ENCODE peak calls at places on chromosome 6, in eight cellular contexts. Q is AG04450, X is fibroblast of mammary gland, C is heart right ventricle, W is heart left ventricle, M is nephron progenitor cell, Y is glutamatergic neuron, E is HCT116. D is an unnamed sample.

GRCh38 chr6:144725731-144726522 is 440.8 kb downstream of the UTRN start:
- DNase-seq in X (no peak), Y (no peak), E (no peak), M (peak; percentile 50), W (peak; percentile 15), Q (no peak), C (no peak), D (no peak)

GRCh38 chr6:148885920-148886845 is 139.4 kb downstream of the UST start:
- DNase-seq in X (no peak), Y (no peak), E (no peak), Q (no peak), C (no peak), W (no peak), M (no peak), D (no peak)

GRCh38 chr6:111691345-111692225 is 85.9 kb upstream of the TRAF3IP2 start:
- DNase-seq in Q (no peak), W (no peak), Y (peak; percentile 37), E (no peak), X (peak; percentile 24), C (no peak), M (no peak), D (no peak)

GRCh38 chr6:151350442-151351145 is 40.8 kb downstream of the ZBTB2 start:
- DNase-seq in E (no peak), X (no peak), Y (no peak), W (no peak), Q (no peak), C (no peak), M (no peak), D (no peak)

GRCh38 chr6:96724641-96725040 is 112.6 kb downstream of the GPR63 start:
- DNase-seq in Y (no peak), E (no peak), W (no peak), C (no peak), Q (no peak), X (no peak), M (no peak), D (no peak)

GRCh38 chr6:170022827-170023619 is 267.9 kb downstream of the DLL1 start:
- DNase-seq in C (peak; percentile 67), Q (no peak), M (no peak), W (peak; percentile 74), X (no peak), E (no peak), Y (no peak), D (no peak)

GRCh38 chr6:16331328-16332174 is 93.2 kb downstream of the GMPR start:
- DNase-seq in Q (no peak), M (peak; percentile 78), Y (peak; percentile 79), E (no peak), W (peak; percentile 71), X (peak; percentile 84), C (peak; percentile 71), D (no peak)

GRCh38 chr6:82783587-82784253 is 281.9 kb downstream of the UBE3D start:
- DNase-seq in Y (no peak), Q (no peak), E (no peak), W (no peak), C (no peak), M (peak; percentile 5), X (no peak), D (no peak)

GRCh38 chr6:108432792-108433191 is 127.9 kb upstream of the FOXO3 start:
- DNase-seq in C (no peak), W (no peak), Q (no peak), X (no peak), Y (no peak), M (no peak), E (no peak), D (no peak)

GRCh38 chr6:7424967-7425807 is 35.6 kb downstream of the RIOK1 start:
- DNase-seq in X (peak; percentile 67), Q (no peak), C (peak; percentile 67), M (no peak), W (peak; percentile 18), E (peak; percentile 24), Y (no peak), D (no peak)

GRCh38 chr6:157229733-157230132 is 93.6 kb downstream of the TMEM242 start:
- DNase-seq in E (no peak), M (no peak), Q (no peak), C (no peak), Y (peak; percentile 74), X (no peak), W (no peak), D (no peak)

GRCh38 chr6:127300411-127300810 is 33.7 kb downstream of the RNF146 start:
- DNase-seq in C (no peak), Y (peak; percentile 26), X (peak; percentile 90), Q (peak; percentile 72), M (no peak), E (no peak), W (no peak), D (no peak)

GRCh38 chr6:154738561-154738961 is 5.3 kb downstream of the SCAF8 start:
- DNase-seq in C (no peak), Q (no peak), W (no peak), E (no peak), M (no peak), Y (no peak), X (peak; percentile 34), D (no peak)

GRCh38 chr6:50791900-50792508 is 26.7 kb upstream of the TFAP2B start:
- DNase-seq in M (peak; percentile 29), Y (no peak), X (peak; percentile 44), C (no peak), W (no peak), E (no peak), Q (no peak), D (no peak)

GRCh38 chr6:107082045-107082444 is 33.3 kb downstream of the BEND3 start:
- DNase-seq in Q (no peak), M (no peak), C (no peak), E (no peak), X (peak; percentile 21), Y (no peak), W (no peak), D (no peak)

GRCh38 chr6:76347539-76347938 is 275.1 kb upstream of the IMPG1 start:
- DNase-seq in W (no peak), Y (no peak), C (no peak), E (no peak), X (no peak), Q (no peak), M (no peak), D (no peak)

GRCh38 chr6:54775586-54775985 is 71.0 kb upstream of the FAM83B start:
- DNase-seq in X (no peak), C (no peak), E (no peak), W (no peak), Y (no peak), M (no peak), Q (no peak), D (no peak)

GRCh38 chr6:163095401-163095800 is 319.1 kb upstream of the QKI start:
- DNase-seq in W (no peak), Q (no peak), M (no peak), X (no peak), C (no peak), Y (no peak), E (no peak), D (no peak)

GRCh38 chr6:142820336-142821016 is 124.5 kb downstream of the HIVEP2 start:
- DNase-seq in W (no peak), Y (no peak), C (no peak), Q (no peak), M (no peak), X (no peak), E (no peak), D (no peak)

GRCh38 chr6:84926756-84927155 is 162.4 kb upstream of the TBX18 start:
- DNase-seq in Y (no peak), M (no peak), E (no peak), X (peak; percentile 70), W (no peak), Q (no peak), C (no peak), D (no peak)

GRCh38 chr6:107965746-107966145 is 7.7 kb upstream of the SEC63 start:
- DNase-seq in M (no peak), Y (no peak), E (no peak), Q (no peak), C (no peak), X (peak; percentile 83), W (no peak), D (no peak)

GRCh38 chr6:165705941-165706340 is 42.9 kb upstream of the PDE10A start:
- DNase-seq in Y (no peak), E (no peak), C (no peak), W (no peak), M (no peak), Q (no peak), X (no peak), D (no peak)
- TF ChIP-seq CTCF in Y (no peak), E (no peak), C (no peak), W (no peak), M (no peak), Q (no peak), X (no peak), D (no peak)

DNA sequence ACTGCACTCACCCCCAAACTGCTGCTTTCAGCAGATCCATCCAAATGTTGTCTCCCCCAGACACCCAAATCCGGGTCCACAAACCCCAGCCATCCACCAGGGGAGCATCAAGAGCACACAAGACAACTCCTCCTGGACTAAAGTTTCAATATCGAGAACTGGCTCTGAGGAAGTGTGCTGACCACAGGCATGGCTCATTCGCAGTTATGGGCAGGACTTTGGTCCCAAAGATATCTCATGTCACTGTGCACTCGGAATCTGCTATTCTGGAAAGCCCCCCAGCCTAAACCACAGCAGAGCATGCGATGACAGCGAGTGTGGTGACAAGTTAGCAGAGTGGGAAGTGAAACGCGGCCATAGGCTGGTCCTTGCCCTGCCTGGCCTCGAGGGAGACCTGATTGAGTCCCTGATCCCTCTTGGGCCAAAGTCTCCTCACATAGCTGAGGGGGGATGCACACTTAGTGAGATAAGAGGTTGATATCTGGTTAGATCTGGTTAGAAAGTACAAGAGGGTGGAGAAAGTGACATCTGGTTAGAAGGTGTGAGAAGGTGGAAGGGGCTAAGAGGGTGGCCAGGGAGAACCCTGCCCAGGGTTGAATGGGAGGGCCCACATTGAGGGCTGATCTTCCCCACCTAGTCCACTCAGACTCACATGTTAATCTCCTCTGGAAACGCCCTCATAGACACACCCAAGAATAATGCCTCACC is 149.7 kb downstream of the MRPL14 start:
- DNase-seq in M (no peak), C (no peak), Y (no peak), W (no peak), Q (no peak), E (no peak), X (no peak), D (peak; percentile 59)
- TF ChIP-seq CTCF in M (no peak), C (no peak), Y (no peak), W (no peak), Q (peak; percentile 35), E (no peak), X (no peak), D (no peak)

DNA sequence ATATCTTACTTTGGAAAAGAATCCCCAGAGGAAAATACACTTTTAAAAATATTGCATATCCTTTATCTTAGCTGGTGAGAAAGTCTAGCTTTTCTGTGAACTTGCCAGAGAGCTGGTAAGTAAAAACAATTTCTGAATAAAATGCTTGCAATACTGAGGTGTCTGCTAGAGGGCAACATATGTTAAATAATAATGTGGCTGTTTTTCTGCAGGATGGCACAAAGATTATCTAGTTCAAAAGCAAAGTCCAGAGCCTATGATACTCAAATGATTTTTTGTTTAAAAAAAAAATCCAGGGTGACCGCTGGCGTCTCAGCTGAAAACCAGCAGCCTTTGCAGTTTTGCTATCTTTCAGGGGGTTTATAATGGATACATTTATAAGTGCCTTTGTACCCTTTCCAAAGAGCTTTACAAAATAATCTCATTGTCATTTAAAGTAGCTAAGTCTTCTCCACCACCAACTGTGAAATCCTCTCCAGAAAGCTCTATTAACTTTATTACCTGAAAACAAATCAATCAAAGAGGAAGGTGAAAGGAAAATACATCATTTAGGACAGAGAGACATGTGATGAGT is 194.9 kb downstream of the PHACTR1 start:
- DNase-seq in Q (no peak), E (no peak), C (no peak), W (no peak), M (no peak), Y (no peak), X (peak; percentile 49), D (no peak)
- TF ChIP-seq CTCF in Q (peak; percentile 32), E (peak; percentile 31), C (peak; percentile 56), W (peak; percentile 55), M (peak; percentile 58), Y (peak; percentile 19), X (peak; percentile 46), D (peak; percentile 16)

GRCh38 chr6:36147294-36147693 is 17.0 kb downstream of the MAPK13 start:
- DNase-seq in W (no peak), X (no peak), M (no peak), C (no peak), Y (no peak), Q (no peak), E (no peak), D (no peak)
- TF ChIP-seq CTCF in W (no peak), X (no peak), M (no peak), C (no peak), Y (no peak), Q (no peak), E (no peak), D (no peak)

D was measured in coronary artery.